ENCODE peak calls at places on chromosomes 1 and 21, in nine cellular contexts. Q is endothelial cell, M is astrocyte of the spinal cord, A is HL-60, P is tibial artery, U is lower leg skin, C is HFFc6, F is RWPE1, K is MCF 10A. S is an unnamed sample.

GRCh38 chr1:201933840-201934430 is 12.4 kb downstream of the LMOD1 start:
- DNase-seq in Q (no peak), M (peak), A (no peak), P (no peak), U (no peak), C (peak), F (no peak), K (peak), S (no peak)

GRCh38 chr1:78033797-78034172 is 12.0 kb upstream of the GIPC2 start:
- DNase-seq in Q (no peak), M (no peak), A (no peak), P (no peak), U (no peak), C (no peak), F (peak), K (peak), S (no peak)

GRCh38 chr21:45763506-45763905 is 120.0 kb downstream of the PCBP3 start:
- DNase-seq in Q (no peak), M (no peak), A (no peak), P (no peak), U (no peak), C (no peak), F (no peak), K (no peak), S (no peak)

GRCh38 chr1:206725053-206725963 is 40.6 kb downstream of the MAPKAPK2 start:
- DNase-seq in Q (peak), M (peak), A (peak), P (no peak), U (no peak), C (peak), F (no peak), K (peak), S (peak)

GRCh38 chr1:217953922-217954321 is 322.8 kb downstream of the SPATA17 start:
- DNase-seq in Q (no peak), M (no peak), A (no peak), P (no peak), U (no peak), C (no peak), F (peak), K (peak), S (no peak)

GRCh38 chr1:187464320-187464719 is 635.6 kb downstream of the PLA2G4A start:
- DNase-seq in Q (no peak), M (no peak), A (no peak), P (no peak), U (no peak), C (no peak), F (no peak), K (no peak), S (no peak)

GRCh38 chr1:96538001-96538649 is 183.5 kb upstream of the PTBP2 start:
- DNase-seq in Q (peak), M (peak), A (peak), P (peak), U (peak), C (peak), F (no peak), K (peak), S (no peak)

GRCh38 chr1:155127672-155128468 is at the start of gene EFNA1:
- DNase-seq in Q (peak), M (no peak), A (no peak), P (peak), U (peak), C (no peak), F (no peak), K (peak), S (peak)

GRCh38 chr1:113976609-113977278 is 2.5 kb upstream of the OLFML3 start:
- DNase-seq in Q (no peak), M (peak), A (peak), P (peak), U (no peak), C (peak), F (peak), K (no peak), S (no peak)

GRCh38 chr1:43653339-43653738 is 3.4 kb downstream of the KDM4A start:
- DNase-seq in Q (no peak), M (peak), A (peak), P (no peak), U (no peak), C (peak), F (no peak), K (peak), S (no peak)

DNA sequence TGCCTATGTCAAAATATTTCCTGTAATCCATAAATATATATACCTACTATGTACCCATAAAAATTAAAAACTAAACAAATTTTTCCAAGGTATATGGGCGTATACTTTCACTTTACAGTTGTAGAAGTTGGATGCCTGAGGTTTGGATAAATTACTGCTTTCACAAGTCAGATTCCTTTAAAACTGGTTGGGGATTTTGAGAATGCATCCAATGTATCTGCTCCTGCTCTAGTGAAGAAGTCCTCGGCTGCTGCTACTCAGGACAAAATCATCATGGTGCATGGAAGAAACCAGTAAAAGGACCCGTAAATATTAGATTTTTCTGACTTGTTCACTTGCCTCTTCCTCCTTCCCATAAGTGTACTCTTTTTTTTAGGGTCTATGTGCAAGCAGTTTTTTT is 841.1 kb downstream of the USP25 start:
- DNase-seq in Q (no peak), M (peak), A (no peak), P (no peak), U (no peak), C (no peak), F (no peak), K (peak), S (no peak)
- TF ChIP-seq CTCF in Q (no peak), M (no peak), A (no peak), P (no peak), U (no peak), C (no peak), F (no peak), K (no peak), S (no peak)

GRCh38 chr1:70311369-70311768 is 43.2 kb downstream of the ANKRD13C start:
- DNase-seq in Q (no peak), M (no peak), A (no peak), P (no peak), U (no peak), C (no peak), F (no peak), K (no peak), S (no peak)

GRCh38 chr1:70317087-70317486 is 37.4 kb downstream of the ANKRD13C start:
- DNase-seq in Q (no peak), M (no peak), A (no peak), P (no peak), U (no peak), C (no peak), F (no peak), K (no peak), S (no peak)

GRCh38 chr1:70318191-70318590 is 36.3 kb downstream of the ANKRD13C start:
- DNase-seq in Q (no peak), M (no peak), A (no peak), P (no peak), U (no peak), C (no peak), F (no peak), K (no peak), S (no peak)

GRCh38 chr1:70315782-70316181 is 38.7 kb downstream of the ANKRD13C start:
- DNase-seq in Q (no peak), M (no peak), A (no peak), P (no peak), U (no peak), C (no peak), F (no peak), K (no peak), S (no peak)

GRCh38 chr1:70314706-70315304 is 39.7 kb downstream of the ANKRD13C start:
- DNase-seq in Q (no peak), M (no peak), A (no peak), P (no peak), U (no peak), C (no peak), F (no peak), K (no peak), S (no peak)
- TF ChIP-seq CTCF in Q (no peak), M (peak), A (no peak), P (no peak), U (no peak), C (no peak), F (no peak), K (no peak), S (no peak)

GRCh38 chr1:197677752-197678295 is 97.5 kb downstream of the DENND1B start:
- DNase-seq in Q (no peak), M (no peak), A (no peak), P (no peak), U (no peak), C (no peak), F (no peak), K (no peak), S (no peak)
- TF ChIP-seq CTCF in Q (no peak), M (no peak), A (no peak), P (no peak), U (no peak), C (no peak), F (no peak), K (no peak), S (no peak)

DNA sequence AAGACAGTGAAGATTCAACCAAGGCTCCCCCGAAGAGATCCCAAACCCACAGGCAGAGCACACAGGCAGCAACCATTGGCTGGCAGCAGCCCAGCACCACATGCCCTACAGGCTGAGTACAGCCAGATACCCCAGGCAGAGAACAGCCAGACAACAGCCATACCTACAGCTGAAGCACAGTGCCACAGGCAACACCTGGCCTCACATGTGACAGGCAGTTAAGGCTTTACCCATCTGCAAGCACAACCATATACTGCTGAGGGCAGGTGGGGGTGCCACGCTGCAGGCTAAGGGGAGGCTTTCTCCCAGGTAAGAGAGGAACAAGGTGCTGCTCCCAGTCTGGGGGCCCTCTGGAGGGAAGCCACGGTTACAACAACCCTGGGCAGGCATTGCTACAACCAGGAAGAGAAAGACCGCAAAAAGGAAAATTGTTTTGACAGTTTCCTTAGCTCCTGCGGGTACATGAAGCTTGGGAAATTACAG is 12.3 kb downstream of the CHIT1 start:
- DNase-seq in Q (peak), M (no peak), A (peak), P (no peak), U (no peak), C (no peak), F (no peak), K (no peak), S (no peak)
- TF ChIP-seq CTCF in Q (no peak), M (no peak), A (peak), P (no peak), U (no peak), C (peak), F (no peak), K (peak), S (peak)

GRCh38 chr1:89953072-89953626 is 41.8 kb upstream of the ZNF326 start:
- DNase-seq in Q (peak), M (peak), A (peak), P (no peak), U (peak), C (peak), F (peak), K (peak), S (no peak)
- TF ChIP-seq CTCF in Q (no peak), M (peak), A (no peak), P (no peak), U (no peak), C (peak), F (no peak), K (peak), S (peak)

GRCh38 chr21:31659286-31660133 is at the start of gene SOD1:
- DNase-seq in Q (peak), M (peak), A (peak), P (peak), U (peak), C (peak), F (peak), K (peak), S (peak)
- TF ChIP-seq CTCF in Q (no peak), M (no peak), A (no peak), P (peak), U (no peak), C (peak), F (no peak), K (no peak), S (no peak)

S was measured in GM13977.